ENCODE peak calls at places on chromosomes 2 and 18, in five cellular contexts. Z is prostate gland, Q is ascending aorta, A is activated B cell treated with CpG ODN at 0.5 μM for 24 hours, S is cardiac fibroblast. L is an unnamed sample.

GRCh38 chr18:48153641-48154481 is 223.4 kb upstream of the SMAD2 start:
- DNase-seq in Q (peak; percentile 83), A (no peak), Z (no peak), S (peak; percentile 84), L (no peak)

GRCh38 chr18:60732146-60732545 is 359.6 kb upstream of the MC4R start:
- DNase-seq in Z (no peak), Q (no peak), A (no peak), S (no peak), L (no peak)

GRCh38 chr2:85540131-85540587 is 1.2 kb downstream of the MAT2A start:
- DNase-seq in Z (no peak), Q (no peak), S (peak; percentile 43), A (no peak), L (no peak)

GRCh38 chr18:10122116-10122515 is 208.3 kb downstream of the VAPA start:
- DNase-seq in A (no peak), Q (no peak), Z (no peak), S (peak; percentile 83), L (no peak)

GRCh38 chr2:155836439-155836838 is 496.1 kb downstream of the NR4A2 start:
- DNase-seq in A (no peak), S (no peak), Z (no peak), Q (no peak), L (no peak)

GRCh38 chr18:41073372-41073954 is 881.6 kb upstream of the PIK3C3 start:
- DNase-seq in A (no peak), Z (no peak), S (peak; percentile 73), Q (no peak), L (no peak)

GRCh38 chr2:157185828-157186227 is 71.7 kb upstream of the GALNT5 start:
- DNase-seq in Q (no peak), S (peak; percentile 81), Z (no peak), A (no peak), L (no peak)

GRCh38 chr2:105786231-105787230 is 41.8 kb downstream of the NCK2 start:
- DNase-seq in A (no peak), Z (no peak), Q (no peak), S (no peak), L (no peak)

GRCh38 chr2:220356076-220356475 is 728.6 kb downstream of the SLC4A3 start:
- DNase-seq in Q (no peak), S (no peak), A (no peak), Z (no peak), L (no peak)

GRCh38 chr2:45391866-45392265 is 219.2 kb downstream of the SRBD1 start:
- DNase-seq in Q (no peak), S (peak; percentile 49), Z (no peak), A (no peak), L (no peak)

GRCh38 chr18:59783138-59783537 is 85.9 kb upstream of the CCBE1 start:
- DNase-seq in Q (no peak), A (no peak), Z (no peak), S (peak; percentile 83), L (no peak)

GRCh38 chr2:231124833-231125232 is at the start of gene HTR2B:
- DNase-seq in S (peak; percentile 64), Q (no peak), Z (no peak), A (no peak), L (no peak)

GRCh38 chr18:42261731-42262130 is 306.7 kb downstream of the PIK3C3 start:
- DNase-seq in Z (no peak), A (no peak), S (no peak), Q (no peak), L (no peak)

GRCh38 chr2:63553049-63553448 is 35.2 kb downstream of the WDPCP start:
- DNase-seq in Z (no peak), S (peak; percentile 27), A (no peak), Q (no peak), L (no peak)

GRCh38 chr2:135245055-135245454 is 193.0 kb downstream of the RAB3GAP1 start:
- DNase-seq in S (peak; percentile 11), Z (no peak), A (no peak), Q (no peak), L (no peak)

GRCh38 chr2:101341901-101342624 is 33.6 kb upstream of the RNF149 start:
- DNase-seq in Q (peak; percentile 81), S (peak; percentile 81), A (peak; percentile 55), Z (peak; percentile 51), L (peak; percentile 57)

GRCh38 chr2:241947876-241948275 is 78.3 kb downstream of the RTP5 start:
- DNase-seq in S (no peak), A (no peak), Q (no peak), Z (no peak), L (no peak)

GRCh38 chr18:58998421-58999203 is 133.9 kb downstream of the ZNF532 start:
- DNase-seq in A (no peak), S (peak; percentile 86), Q (peak; percentile 91), Z (no peak), L (no peak)

GRCh38 chr18:77559274-77559910 is 309.7 kb downstream of the GALR1 start:
- DNase-seq in S (no peak), Z (no peak), Q (no peak), A (no peak), L (no peak)

GRCh38 chr2:104447831-104448434 is 406.0 kb upstream of the POU3F3 start:
- DNase-seq in A (no peak), Q (no peak), Z (no peak), S (no peak), L (no peak)
- TF ChIP-seq CTCF in A (no peak), Q (no peak), Z (no peak), S (no peak), L (peak; percentile 17)

DNA sequence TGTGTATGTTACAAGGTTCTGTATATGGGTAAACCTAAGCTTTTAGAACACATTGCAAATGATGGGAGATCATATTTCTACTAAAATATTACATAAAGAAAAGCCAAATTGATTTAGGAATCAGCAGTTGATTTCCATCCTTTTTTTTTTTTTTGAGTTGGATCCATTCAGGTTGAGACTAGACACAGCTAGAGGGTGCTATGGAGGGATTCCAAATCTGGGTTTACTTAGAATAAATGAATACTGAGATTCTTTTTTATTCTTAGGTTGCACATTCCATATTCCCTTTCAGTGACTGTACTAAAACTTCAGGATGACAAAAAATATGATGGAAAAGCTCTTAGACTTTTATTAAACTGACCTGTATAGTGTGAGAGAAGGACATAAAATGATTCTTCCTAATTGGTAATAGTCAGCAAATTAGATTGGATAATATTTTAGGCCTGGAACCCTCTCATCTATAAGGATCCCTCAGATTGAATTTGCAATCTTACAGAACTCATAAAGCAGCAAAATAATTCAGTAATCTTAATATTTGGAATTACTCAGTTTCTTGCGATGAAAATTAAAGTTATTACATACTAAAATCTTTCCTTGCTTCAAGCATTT is 183.3 kb upstream of the SESTD1 start:
- DNase-seq in A (no peak), Z (no peak), S (no peak), Q (no peak), L (no peak)
- TF ChIP-seq CTCF in A (no peak), Z (no peak), S (peak; percentile 15), Q (no peak), L (no peak)

DNA sequence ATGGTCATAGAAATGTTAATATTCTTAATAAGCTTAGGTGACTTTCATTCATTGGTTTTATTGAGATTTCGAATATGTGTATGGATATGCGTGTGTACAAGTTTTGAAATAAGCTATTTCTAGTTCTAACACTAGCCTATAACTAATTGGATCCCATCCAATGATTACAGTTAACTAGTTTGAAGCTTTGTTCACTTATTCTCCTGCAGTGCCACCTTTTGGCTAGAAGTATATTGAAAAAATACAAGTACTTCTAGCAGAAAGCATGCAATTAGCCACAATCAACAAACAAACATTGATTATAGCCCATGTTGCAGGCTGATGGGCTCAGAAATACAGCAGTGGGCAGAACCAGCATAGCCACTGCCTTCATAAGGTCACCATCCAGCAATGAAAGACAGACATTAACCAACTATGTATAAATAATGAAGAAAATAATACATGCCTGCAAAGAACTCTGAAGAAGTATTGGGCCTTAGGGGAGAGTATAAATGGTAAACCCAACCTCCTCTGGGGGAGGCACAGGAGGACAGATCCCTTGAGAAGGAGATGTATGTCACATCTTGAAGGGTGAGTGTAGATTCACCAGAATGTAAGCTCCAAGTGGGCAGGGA is 5.1 kb upstream of the PIEZO2 start:
- DNase-seq in Z (no peak), A (no peak), Q (no peak), S (peak; percentile 78), L (no peak)
- TF ChIP-seq CTCF in Z (peak; percentile 31), A (no peak), Q (peak; percentile 47), S (peak; percentile 33), L (peak; percentile 44)

GRCh38 chr2:150599889-150600288 is 112.4 kb upstream of the RND3 start:
- DNase-seq in S (no peak), Z (no peak), Q (no peak), A (no peak), L (no peak)
- TF ChIP-seq CTCF in S (peak; percentile 14), Z (no peak), Q (peak; percentile 13), A (no peak), L (peak; percentile 18)

DNA sequence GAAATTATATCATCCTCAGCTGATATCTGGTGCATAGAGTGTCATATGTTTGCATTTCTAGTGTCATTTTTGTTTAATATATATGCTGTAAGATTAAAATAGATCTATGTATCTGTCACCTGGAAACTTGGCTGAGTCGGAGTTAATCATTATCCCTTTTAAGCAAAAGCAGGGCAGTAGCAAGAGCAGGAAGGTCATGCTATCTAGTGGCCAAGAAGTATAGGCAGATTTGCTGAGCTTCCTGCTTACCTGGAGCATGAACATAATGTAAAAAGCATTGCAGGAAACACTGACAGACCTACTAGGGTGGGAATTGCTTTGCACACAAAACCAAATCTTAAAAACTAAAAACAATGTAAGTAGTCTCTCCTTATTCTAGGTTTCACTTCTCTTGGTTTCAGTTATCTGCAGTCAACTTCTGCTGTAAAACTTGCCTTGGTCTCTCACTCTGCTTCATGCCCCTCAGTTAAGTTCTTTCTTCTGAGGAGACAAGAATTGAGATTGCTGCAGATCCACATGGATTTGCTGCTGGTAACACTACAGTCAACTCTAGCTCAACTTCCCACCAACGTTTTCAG is 295.3 kb downstream of the CDH7 start:
- DNase-seq in S (no peak), Q (no peak), A (no peak), Z (no peak), L (no peak)
- TF ChIP-seq CTCF in S (no peak), Q (no peak), A (no peak), Z (no peak), L (no peak)